ENCODE peak calls at places on chromosome 18, in seven cellular contexts. One of them, this sample, is unnamed.

GRCh38 chr18:11163668-11164067 is 14.3 kb upstream of the PIEZO2 start:
- DNase-seq in left cardiac atrium: no peak
- DNase-seq in epithelial cell of esophagus: no peak
- DNase-seq in stimulated activated CD4-positive, alpha-beta T cell treated with anti-CD3 and anti-CD28 coated beads, TNF-alpha, amount 100 ng/mL, for 4 hours: no peak
- DNase-seq in nephron progenitor cell: peak; percentile 57
- DNase-seq in GM12864: no peak
- DNase-seq in body of pancreas: no peak
- DNase-seq in this sample: peak; percentile 25

GRCh38 chr18:76805221-76805620 is 17.1 kb upstream of the ZNF236 start:
- DNase-seq in left cardiac atrium: no peak
- DNase-seq in GM12864: no peak
- DNase-seq in body of pancreas: no peak
- DNase-seq in epithelial cell of esophagus: peak; percentile 74
- DNase-seq in stimulated activated CD4-positive, alpha-beta T cell treated with anti-CD3 and anti-CD28 coated beads, TNF-alpha, amount 100 ng/mL, for 4 hours: no peak
- DNase-seq in nephron progenitor cell: no peak
- DNase-seq in this sample: no peak

GRCh38 chr18:79375441-79375840 is 20.3 kb upstream of the NFATC1 start:
- DNase-seq in nephron progenitor cell: no peak
- DNase-seq in stimulated activated CD4-positive, alpha-beta T cell treated with anti-CD3 and anti-CD28 coated beads, TNF-alpha, amount 100 ng/mL, for 4 hours: no peak
- DNase-seq in epithelial cell of esophagus: no peak
- DNase-seq in body of pancreas: no peak
- DNase-seq in GM12864: no peak
- DNase-seq in left cardiac atrium: no peak
- DNase-seq in this sample: no peak

GRCh38 chr18:57915848-57916596 is 112.9 kb upstream of the ATP8B1 start:
- DNase-seq in left cardiac atrium: no peak
- DNase-seq in body of pancreas: peak; percentile 24
- DNase-seq in GM12864: no peak
- DNase-seq in epithelial cell of esophagus: no peak
- DNase-seq in nephron progenitor cell: no peak
- DNase-seq in stimulated activated CD4-positive, alpha-beta T cell treated with anti-CD3 and anti-CD28 coated beads, TNF-alpha, amount 100 ng/mL, for 4 hours: no peak
- DNase-seq in this sample: no peak

GRCh38 chr18:47969851-47970250 is 39.4 kb upstream of the SMAD2 start:
- DNase-seq in body of pancreas: no peak
- DNase-seq in GM12864: no peak
- DNase-seq in left cardiac atrium: no peak
- DNase-seq in epithelial cell of esophagus: no peak
- DNase-seq in stimulated activated CD4-positive, alpha-beta T cell treated with anti-CD3 and anti-CD28 coated beads, TNF-alpha, amount 100 ng/mL, for 4 hours: no peak
- DNase-seq in nephron progenitor cell: no peak
- DNase-seq in this sample: peak; percentile 62

GRCh38 chr18:71398530-71398929 is 1109.7 kb downstream of the SOCS6 start:
- DNase-seq in nephron progenitor cell: peak; percentile 22
- DNase-seq in body of pancreas: peak; percentile 14
- DNase-seq in stimulated activated CD4-positive, alpha-beta T cell treated with anti-CD3 and anti-CD28 coated beads, TNF-alpha, amount 100 ng/mL, for 4 hours: no peak
- DNase-seq in GM12864: no peak
- DNase-seq in epithelial cell of esophagus: no peak
- DNase-seq in left cardiac atrium: no peak
- DNase-seq in this sample: peak; percentile 49

GRCh38 chr18:11336241-11336640 is 186.9 kb upstream of the PIEZO2 start:
- DNase-seq in nephron progenitor cell: no peak
- DNase-seq in left cardiac atrium: no peak
- DNase-seq in epithelial cell of esophagus: no peak
- DNase-seq in GM12864: no peak
- DNase-seq in body of pancreas: no peak
- DNase-seq in stimulated activated CD4-positive, alpha-beta T cell treated with anti-CD3 and anti-CD28 coated beads, TNF-alpha, amount 100 ng/mL, for 4 hours: no peak
- DNase-seq in this sample: no peak

GRCh38 chr18:52319423-52319822 is 20.6 kb upstream of the DCC start:
- DNase-seq in epithelial cell of esophagus: no peak
- DNase-seq in GM12864: no peak
- DNase-seq in body of pancreas: no peak
- DNase-seq in nephron progenitor cell: peak; percentile 27
- DNase-seq in left cardiac atrium: no peak
- DNase-seq in stimulated activated CD4-positive, alpha-beta T cell treated with anti-CD3 and anti-CD28 coated beads, TNF-alpha, amount 100 ng/mL, for 4 hours: no peak
- DNase-seq in this sample: no peak

GRCh38 chr18:61842146-61842545 is 50.7 kb downstream of the RNF152 start:
- DNase-seq in epithelial cell of esophagus: no peak
- DNase-seq in stimulated activated CD4-positive, alpha-beta T cell treated with anti-CD3 and anti-CD28 coated beads, TNF-alpha, amount 100 ng/mL, for 4 hours: no peak
- DNase-seq in body of pancreas: no peak
- DNase-seq in GM12864: no peak
- DNase-seq in left cardiac atrium: no peak
- DNase-seq in nephron progenitor cell: no peak
- DNase-seq in this sample: peak; percentile 74

GRCh38 chr18:63980896-63981454 is 11.1 kb downstream of the SERPINB8 start:
- DNase-seq in epithelial cell of esophagus: no peak
- DNase-seq in left cardiac atrium: no peak
- DNase-seq in nephron progenitor cell: no peak
- DNase-seq in stimulated activated CD4-positive, alpha-beta T cell treated with anti-CD3 and anti-CD28 coated beads, TNF-alpha, amount 100 ng/mL, for 4 hours: no peak
- DNase-seq in body of pancreas: no peak
- DNase-seq in GM12864: no peak
- DNase-seq in this sample: no peak

GRCh38 chr18:34651586-34652369 is 58.3 kb upstream of the DTNA start:
- DNase-seq in stimulated activated CD4-positive, alpha-beta T cell treated with anti-CD3 and anti-CD28 coated beads, TNF-alpha, amount 100 ng/mL, for 4 hours: no peak
- DNase-seq in epithelial cell of esophagus: no peak
- DNase-seq in nephron progenitor cell: no peak
- DNase-seq in GM12864: no peak
- DNase-seq in left cardiac atrium: no peak
- DNase-seq in body of pancreas: no peak
- DNase-seq in this sample: no peak

GRCh38 chr18:45423664-45424063 is 191.6 kb upstream of the SLC14A2 start:
- DNase-seq in GM12864: no peak
- DNase-seq in nephron progenitor cell: no peak
- DNase-seq in left cardiac atrium: no peak
- DNase-seq in epithelial cell of esophagus: no peak
- DNase-seq in stimulated activated CD4-positive, alpha-beta T cell treated with anti-CD3 and anti-CD28 coated beads, TNF-alpha, amount 100 ng/mL, for 4 hours: no peak
- DNase-seq in body of pancreas: no peak
- DNase-seq in this sample: no peak

GRCh38 chr18:35050638-35051287 is 9.6 kb downstream of the MAPRE2 start:
- DNase-seq in epithelial cell of esophagus: no peak
- DNase-seq in stimulated activated CD4-positive, alpha-beta T cell treated with anti-CD3 and anti-CD28 coated beads, TNF-alpha, amount 100 ng/mL, for 4 hours: no peak
- DNase-seq in nephron progenitor cell: no peak
- DNase-seq in GM12864: no peak
- DNase-seq in left cardiac atrium: no peak
- DNase-seq in body of pancreas: peak; percentile 24
- DNase-seq in this sample: peak; percentile 46

GRCh38 chr18:32888311-32888710 is 115.5 kb upstream of the KLHL14 start:
- DNase-seq in epithelial cell of esophagus: no peak
- DNase-seq in GM12864: no peak
- DNase-seq in left cardiac atrium: no peak
- DNase-seq in nephron progenitor cell: peak; percentile 5
- DNase-seq in body of pancreas: no peak
- DNase-seq in stimulated activated CD4-positive, alpha-beta T cell treated with anti-CD3 and anti-CD28 coated beads, TNF-alpha, amount 100 ng/mL, for 4 hours: no peak
- DNase-seq in this sample: no peak

GRCh38 chr18:59957957-59958356 is 58.2 kb downstream of the PMAIP1 start:
- DNase-seq in GM12864: no peak
- DNase-seq in stimulated activated CD4-positive, alpha-beta T cell treated with anti-CD3 and anti-CD28 coated beads, TNF-alpha, amount 100 ng/mL, for 4 hours: no peak
- DNase-seq in nephron progenitor cell: no peak
- DNase-seq in left cardiac atrium: peak; percentile 43
- DNase-seq in epithelial cell of esophagus: peak; percentile 68
- DNase-seq in body of pancreas: peak; percentile 74
- DNase-seq in this sample: peak; percentile 44

GRCh38 chr18:6731197-6731596 is 1.7 kb downstream of the ARHGAP28 start:
- DNase-seq in stimulated activated CD4-positive, alpha-beta T cell treated with anti-CD3 and anti-CD28 coated beads, TNF-alpha, amount 100 ng/mL, for 4 hours: no peak
- DNase-seq in epithelial cell of esophagus: peak; percentile 23
- DNase-seq in GM12864: no peak
- DNase-seq in left cardiac atrium: no peak
- DNase-seq in nephron progenitor cell: no peak
- DNase-seq in body of pancreas: peak; percentile 20
- DNase-seq in this sample: peak; percentile 44

GRCh38 chr18:61581578-61582204 is 248.5 kb downstream of the CDH20 start:
- DNase-seq in epithelial cell of esophagus: peak; percentile 69
- DNase-seq in stimulated activated CD4-positive, alpha-beta T cell treated with anti-CD3 and anti-CD28 coated beads, TNF-alpha, amount 100 ng/mL, for 4 hours: peak; percentile 35
- DNase-seq in nephron progenitor cell: peak; percentile 91
- DNase-seq in left cardiac atrium: peak; percentile 79
- DNase-seq in GM12864: no peak
- DNase-seq in body of pancreas: peak; percentile 70
- DNase-seq in this sample: peak; percentile 88

GRCh38 chr18:21085579-21086161 is 25.9 kb downstream of the ROCK1 start:
- DNase-seq in nephron progenitor cell: no peak
- DNase-seq in GM12864: no peak
- DNase-seq in left cardiac atrium: no peak
- DNase-seq in stimulated activated CD4-positive, alpha-beta T cell treated with anti-CD3 and anti-CD28 coated beads, TNF-alpha, amount 100 ng/mL, for 4 hours: no peak
- DNase-seq in epithelial cell of esophagus: no peak
- DNase-seq in body of pancreas: no peak
- DNase-seq in this sample: no peak

GRCh38 chr18:7740815-7741214 is 173.7 kb downstream of the PTPRM start:
- DNase-seq in GM12864: no peak
- DNase-seq in left cardiac atrium: no peak
- DNase-seq in body of pancreas: no peak
- DNase-seq in nephron progenitor cell: no peak
- DNase-seq in epithelial cell of esophagus: no peak
- DNase-seq in stimulated activated CD4-positive, alpha-beta T cell treated with anti-CD3 and anti-CD28 coated beads, TNF-alpha, amount 100 ng/mL, for 4 hours: no peak
- DNase-seq in this sample: peak; percentile 68

GRCh38 chr18:63292844-63293683 is 26.5 kb downstream of the BCL2 start:
- DNase-seq in stimulated activated CD4-positive, alpha-beta T cell treated with anti-CD3 and anti-CD28 coated beads, TNF-alpha, amount 100 ng/mL, for 4 hours: no peak
- DNase-seq in body of pancreas: no peak
- DNase-seq in GM12864: no peak
- DNase-seq in epithelial cell of esophagus: no peak
- DNase-seq in nephron progenitor cell: no peak
- DNase-seq in left cardiac atrium: peak; percentile 29
- DNase-seq in this sample: no peak

GRCh38 chr18:50649821-50650220 is 89.9 kb downstream of the MAPK4 start:
- DNase-seq in body of pancreas: peak; percentile 29
- DNase-seq in epithelial cell of esophagus: peak; percentile 50
- DNase-seq in GM12864: no peak
- DNase-seq in nephron progenitor cell: no peak
- DNase-seq in left cardiac atrium: peak; percentile 79
- DNase-seq in stimulated activated CD4-positive, alpha-beta T cell treated with anti-CD3 and anti-CD28 coated beads, TNF-alpha, amount 100 ng/mL, for 4 hours: no peak
- DNase-seq in this sample: peak; percentile 87

GRCh38 chr18:79791141-79791972 is 6.4 kb upstream of the KCNG2 start:
- DNase-seq in stimulated activated CD4-positive, alpha-beta T cell treated with anti-CD3 and anti-CD28 coated beads, TNF-alpha, amount 100 ng/mL, for 4 hours: no peak
- DNase-seq in epithelial cell of esophagus: peak; percentile 74
- DNase-seq in nephron progenitor cell: no peak
- DNase-seq in body of pancreas: peak; percentile 81
- DNase-seq in GM12864: no peak
- DNase-seq in left cardiac atrium: peak; percentile 58
- DNase-seq in this sample: peak; percentile 83

GRCh38 chr18:58412844-58413666 is 215.8 kb downstream of the ALPK2 start:
- DNase-seq in left cardiac atrium: no peak
- DNase-seq in stimulated activated CD4-positive, alpha-beta T cell treated with anti-CD3 and anti-CD28 coated beads, TNF-alpha, amount 100 ng/mL, for 4 hours: no peak
- DNase-seq in body of pancreas: no peak
- DNase-seq in GM12864: no peak
- DNase-seq in epithelial cell of esophagus: no peak
- DNase-seq in nephron progenitor cell: no peak
- DNase-seq in this sample: no peak

GRCh38 chr18:64370036-64370435 is 221.1 kb upstream of the LINC00305 start:
- DNase-seq in left cardiac atrium: no peak
- DNase-seq in nephron progenitor cell: no peak
- DNase-seq in GM12864: no peak
- DNase-seq in body of pancreas: no peak
- DNase-seq in stimulated activated CD4-positive, alpha-beta T cell treated with anti-CD3 and anti-CD28 coated beads, TNF-alpha, amount 100 ng/mL, for 4 hours: no peak
- DNase-seq in epithelial cell of esophagus: no peak
- DNase-seq in this sample: no peak

GRCh38 chr18:75244336-75244735 is 33.7 kb downstream of the TSHZ1 start:
- DNase-seq in stimulated activated CD4-positive, alpha-beta T cell treated with anti-CD3 and anti-CD28 coated beads, TNF-alpha, amount 100 ng/mL, for 4 hours: no peak
- DNase-seq in epithelial cell of esophagus: peak; percentile 14
- DNase-seq in GM12864: no peak
- DNase-seq in nephron progenitor cell: no peak
- DNase-seq in body of pancreas: peak; percentile 35
- DNase-seq in left cardiac atrium: no peak
- DNase-seq in this sample: no peak

GRCh38 chr18:79071037-79071960 is 2.1 kb downstream of the ATP9B start:
- DNase-seq in nephron progenitor cell: no peak
- DNase-seq in body of pancreas: no peak
- DNase-seq in left cardiac atrium: no peak
- DNase-seq in stimulated activated CD4-positive, alpha-beta T cell treated with anti-CD3 and anti-CD28 coated beads, TNF-alpha, amount 100 ng/mL, for 4 hours: no peak
- DNase-seq in GM12864: no peak
- DNase-seq in epithelial cell of esophagus: peak; percentile 10
- DNase-seq in this sample: no peak

GRCh38 chr18:5717241-5717640 is 173.4 kb upstream of the EPB41L3 start:
- DNase-seq in nephron progenitor cell: no peak
- DNase-seq in left cardiac atrium: no peak
- DNase-seq in body of pancreas: no peak
- DNase-seq in GM12864: no peak
- DNase-seq in stimulated activated CD4-positive, alpha-beta T cell treated with anti-CD3 and anti-CD28 coated beads, TNF-alpha, amount 100 ng/mL, for 4 hours: no peak
- DNase-seq in epithelial cell of esophagus: no peak
- DNase-seq in this sample: no peak

GRCh38 chr18:12679183-12679786 is 21.4 kb upstream of the SPIRE1 start:
- DNase-seq in nephron progenitor cell: peak; percentile 23
- DNase-seq in left cardiac atrium: peak; percentile 78
- DNase-seq in epithelial cell of esophagus: no peak
- DNase-seq in stimulated activated CD4-positive, alpha-beta T cell treated with anti-CD3 and anti-CD28 coated beads, TNF-alpha, amount 100 ng/mL, for 4 hours: no peak
- DNase-seq in body of pancreas: peak; percentile 37
- DNase-seq in GM12864: no peak
- DNase-seq in this sample: peak; percentile 22